ENCODE peak calls at places on chromosomes 16 and 17, in five cellular contexts. One of them, this sample, is unnamed. For H3K36me3, the result is how much of the 10 kb centered on the place peaks cover.

GRCh38 chr17:7308625-7309433 is 1.4 kb downstream of the EIF5A start:
- DNase-seq in heart right ventricle: no peak
- DNase-seq in IMR-90: peak
- DNase-seq in BJ: peak
- DNase-seq in CD8-positive, alpha-beta T cell: peak
- DNase-seq in this sample: peak

GRCh38 chr16:66293932-66294331 is 72.6 kb upstream of the CDH5 start:
- DNase-seq in IMR-90: no peak
- DNase-seq in BJ: no peak
- DNase-seq in heart right ventricle: no peak
- DNase-seq in CD8-positive, alpha-beta T cell: no peak
- DNase-seq in this sample: no peak

GRCh38 chr16:15434425-15435215 is at the start of gene BMERB1:
- DNase-seq in CD8-positive, alpha-beta T cell: peak
- DNase-seq in BJ: no peak
- DNase-seq in heart right ventricle: peak
- DNase-seq in IMR-90: peak
- DNase-seq in this sample: peak

GRCh38 chr16:1773703-1774455 is 945 bp upstream of the MRPS34 start:
- DNase-seq in IMR-90: peak
- DNase-seq in BJ: no peak
- DNase-seq in CD8-positive, alpha-beta T cell: no peak
- DNase-seq in heart right ventricle: no peak
- DNase-seq in this sample: no peak

GRCh38 chr16:84087461-84088151 is 29.1 kb downstream of the MBTPS1 start:
- DNase-seq in CD8-positive, alpha-beta T cell: no peak
- DNase-seq in BJ: no peak
- DNase-seq in IMR-90: no peak
- DNase-seq in heart right ventricle: no peak
- DNase-seq in this sample: no peak

GRCh38 chr16:52407778-52408177 is 139.2 kb downstream of the TOX3 start:
- DNase-seq in BJ: no peak
- DNase-seq in IMR-90: no peak
- DNase-seq in CD8-positive, alpha-beta T cell: no peak
- DNase-seq in heart right ventricle: no peak
- DNase-seq in this sample: no peak

GRCh38 chr17:75704963-75705875 is 16.0 kb upstream of the ITGB4 start:
- DNase-seq in BJ: no peak
- DNase-seq in heart right ventricle: no peak
- DNase-seq in CD8-positive, alpha-beta T cell: no peak
- DNase-seq in IMR-90: no peak
- DNase-seq in this sample: no peak

GRCh38 chr17:81037783-81038733 is 3.1 kb downstream of the BAIAP2 start:
- DNase-seq in heart right ventricle: no peak
- DNase-seq in IMR-90: no peak
- DNase-seq in CD8-positive, alpha-beta T cell: no peak
- DNase-seq in BJ: no peak
- DNase-seq in this sample: no peak

GRCh38 chr17:77733576-77734296 is 224.8 kb upstream of the TNRC6C start:
- DNase-seq in CD8-positive, alpha-beta T cell: no peak
- DNase-seq in IMR-90: no peak
- DNase-seq in heart right ventricle: no peak
- DNase-seq in BJ: no peak
- DNase-seq in this sample: no peak

GRCh38 chr17:67080804-67081203 is 36.5 kb downstream of the CACNG1 start:
- DNase-seq in heart right ventricle: no peak
- DNase-seq in IMR-90: no peak
- DNase-seq in BJ: no peak
- DNase-seq in CD8-positive, alpha-beta T cell: no peak
- DNase-seq in this sample: no peak

GRCh38 chr17:65627892-65628622 is 66.6 kb upstream of the AXIN2 start:
- DNase-seq in heart right ventricle: no peak
- DNase-seq in BJ: peak
- DNase-seq in CD8-positive, alpha-beta T cell: no peak
- DNase-seq in IMR-90: peak
- DNase-seq in this sample: no peak

GRCh38 chr17:39484178-39484577 is 22.9 kb downstream of the CDK12 start:
- DNase-seq in BJ: no peak
- DNase-seq in IMR-90: no peak
- DNase-seq in heart right ventricle: no peak
- DNase-seq in CD8-positive, alpha-beta T cell: no peak
- DNase-seq in this sample: peak

GRCh38 chr16:86509759-86510464 is 415 bp upstream of the FOXF1 start:
- DNase-seq in CD8-positive, alpha-beta T cell: no peak
- DNase-seq in IMR-90: peak
- DNase-seq in heart right ventricle: peak
- DNase-seq in BJ: no peak
- DNase-seq in this sample: no peak

GRCh38 chr17:76631821-76632565 is 11.6 kb downstream of the ST6GALNAC1 start:
- DNase-seq in CD8-positive, alpha-beta T cell: no peak
- DNase-seq in IMR-90: peak
- DNase-seq in BJ: no peak
- DNase-seq in heart right ventricle: no peak
- DNase-seq in this sample: no peak

GRCh38 chr17:80807882-80808281 is 183.8 kb upstream of the CHMP6 start:
- DNase-seq in BJ: no peak
- DNase-seq in heart right ventricle: no peak
- DNase-seq in CD8-positive, alpha-beta T cell: no peak
- DNase-seq in IMR-90: no peak
- DNase-seq in this sample: no peak

GRCh38 chr16:79188115-79188779 is 412.3 kb downstream of the MAF start:
- DNase-seq in IMR-90: no peak
- DNase-seq in CD8-positive, alpha-beta T cell: no peak
- DNase-seq in heart right ventricle: no peak
- DNase-seq in BJ: no peak
- DNase-seq in this sample: no peak

GRCh38 chr17:16973760-16974540 is 2.0 kb upstream of the TNFRSF13B start:
- DNase-seq in IMR-90: no peak
- DNase-seq in CD8-positive, alpha-beta T cell: no peak
- DNase-seq in heart right ventricle: no peak
- DNase-seq in BJ: no peak
- DNase-seq in this sample: peak

GRCh38 chr16:67268136-67268579 is 11.2 kb upstream of the PLEKHG4 start:
- DNase-seq in IMR-90: peak
- DNase-seq in heart right ventricle: no peak
- DNase-seq in BJ: peak
- DNase-seq in CD8-positive, alpha-beta T cell: no peak
- DNase-seq in this sample: no peak

GRCh38 chr17:8041249-8041928 is 2.5 kb downstream of the ALOX15B start:
- DNase-seq in BJ: peak
- DNase-seq in IMR-90: peak
- DNase-seq in heart right ventricle: no peak
- DNase-seq in CD8-positive, alpha-beta T cell: peak
- DNase-seq in this sample: no peak

GRCh38 chr17:2347805-2348685 is 10.7 kb downstream of the SGSM2 start:
- DNase-seq in CD8-positive, alpha-beta T cell: no peak
- DNase-seq in BJ: peak
- DNase-seq in IMR-90: peak
- DNase-seq in heart right ventricle: no peak
- DNase-seq in this sample: no peak

GRCh38 chr16:2512920-2513404 is 790 bp upstream of the ATP6V0C start:
- DNase-seq in IMR-90: no peak
- DNase-seq in BJ: no peak
- DNase-seq in heart right ventricle: no peak
- DNase-seq in CD8-positive, alpha-beta T cell: peak
- DNase-seq in this sample: peak

DNA sequence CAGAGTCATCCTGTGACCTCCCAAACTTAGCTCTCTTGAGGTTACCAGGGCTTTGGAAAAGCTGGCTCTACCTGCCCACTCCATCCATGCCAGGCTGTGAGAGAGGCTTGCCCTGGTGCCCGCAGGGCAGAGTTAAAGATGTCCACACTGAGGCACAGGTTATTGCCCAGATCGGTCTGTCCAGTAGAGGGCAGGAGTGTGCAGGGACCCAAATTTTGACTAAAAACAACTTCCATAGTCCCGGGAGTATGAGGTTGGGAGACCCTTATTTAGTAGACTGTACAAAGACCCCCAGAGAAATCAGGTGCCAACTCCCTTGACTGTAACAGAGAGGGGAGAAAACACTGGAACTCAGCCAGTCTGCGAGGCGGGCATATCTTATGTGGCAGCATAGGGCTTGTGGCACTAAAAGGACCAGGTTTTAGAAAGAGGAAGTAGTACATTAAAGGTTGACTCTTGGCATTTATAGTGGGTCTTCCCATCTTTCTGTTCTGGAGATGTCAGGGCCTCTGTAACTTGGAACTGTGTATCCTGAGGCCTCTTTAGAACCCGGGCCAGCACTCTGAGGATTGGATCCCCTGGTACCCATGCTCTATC is 43.3 kb downstream of the HNF1B start:
- DNase-seq in heart right ventricle: peak
- DNase-seq in CD8-positive, alpha-beta T cell: peak
- DNase-seq in BJ: no peak
- DNase-seq in IMR-90: no peak
- DNase-seq in this sample: no peak
- TF ChIP-seq CTCF in heart right ventricle: peak
- TF ChIP-seq CTCF in CD8-positive, alpha-beta T cell: peak
- TF ChIP-seq CTCF in BJ: peak
- TF ChIP-seq CTCF in IMR-90: peak
- TF ChIP-seq CTCF in this sample: peak

DNA sequence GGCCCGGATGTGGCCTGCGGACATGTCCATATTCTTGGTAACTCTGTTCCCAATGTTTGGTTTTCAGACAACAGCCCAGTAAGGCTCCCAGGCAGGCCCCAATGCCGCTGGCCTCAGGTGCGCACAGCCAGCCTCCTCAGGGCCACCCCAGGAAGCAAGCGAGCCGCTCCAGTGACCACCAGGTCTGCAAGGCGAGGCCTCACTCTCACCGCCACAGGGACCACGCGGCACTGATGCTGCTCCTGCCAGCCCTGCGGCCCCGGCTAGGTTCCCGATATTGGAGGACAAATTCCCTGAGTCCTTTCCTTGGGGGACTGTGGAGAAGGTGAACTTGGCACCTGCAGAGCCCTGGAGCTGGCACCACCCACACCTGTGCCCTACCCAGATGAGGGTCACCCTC is 19.0 kb downstream of the PDIA2 start:
- DNase-seq in IMR-90: no peak
- DNase-seq in heart right ventricle: no peak
- DNase-seq in CD8-positive, alpha-beta T cell: no peak
- DNase-seq in BJ: no peak
- DNase-seq in this sample: no peak
- H3K36me3 ChIP-seq in IMR-90: under half
- H3K36me3 ChIP-seq in heart right ventricle: half or more
- H3K36me3 ChIP-seq in CD8-positive, alpha-beta T cell: under half
- H3K36me3 ChIP-seq in BJ: under half
- H3K36me3 ChIP-seq in this sample: under half

GRCh38 chr17:14046978-14047377 is 22.3 kb upstream of the COX10 start:
- DNase-seq in IMR-90: no peak
- DNase-seq in CD8-positive, alpha-beta T cell: no peak
- DNase-seq in heart right ventricle: no peak
- DNase-seq in BJ: no peak
- DNase-seq in this sample: no peak

GRCh38 chr17:14047591-14047990 is 21.7 kb upstream of the COX10 start:
- DNase-seq in heart right ventricle: no peak
- DNase-seq in IMR-90: no peak
- DNase-seq in BJ: no peak
- DNase-seq in CD8-positive, alpha-beta T cell: no peak
- DNase-seq in this sample: no peak

GRCh38 chr17:14050616-14051015 is 18.7 kb upstream of the COX10 start:
- DNase-seq in heart right ventricle: no peak
- DNase-seq in CD8-positive, alpha-beta T cell: no peak
- DNase-seq in IMR-90: no peak
- DNase-seq in BJ: no peak
- DNase-seq in this sample: no peak

GRCh38 chr17:14044702-14045101 is 24.6 kb upstream of the COX10 start:
- DNase-seq in CD8-positive, alpha-beta T cell: no peak
- DNase-seq in BJ: no peak
- DNase-seq in IMR-90: no peak
- DNase-seq in heart right ventricle: no peak
- DNase-seq in this sample: peak

DNA sequence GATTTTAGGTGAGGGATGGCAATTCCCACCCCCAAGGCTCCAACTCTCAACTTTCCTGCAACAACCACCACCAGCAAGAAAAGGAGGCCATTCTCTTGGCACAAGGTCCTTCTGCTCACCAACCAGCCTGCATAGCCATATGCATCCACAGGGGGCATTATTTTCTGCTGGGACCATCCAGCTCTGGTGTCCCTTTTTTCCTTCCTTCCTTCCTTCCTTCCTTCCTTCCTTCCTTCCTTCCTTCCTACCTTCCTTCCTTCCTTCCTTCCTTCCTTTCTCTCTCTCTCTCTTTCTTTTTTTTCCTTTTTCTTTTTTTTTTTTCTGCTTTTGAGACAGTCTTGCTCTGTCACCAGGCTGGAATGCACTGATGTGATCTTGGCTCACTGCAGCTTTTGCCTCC is 21.1 kb upstream of the COX10 start:
- DNase-seq in IMR-90: no peak
- DNase-seq in heart right ventricle: no peak
- DNase-seq in CD8-positive, alpha-beta T cell: no peak
- DNase-seq in BJ: no peak
- DNase-seq in this sample: no peak
- TF ChIP-seq CTCF in IMR-90: peak
- TF ChIP-seq CTCF in heart right ventricle: no peak
- TF ChIP-seq CTCF in CD8-positive, alpha-beta T cell: no peak
- TF ChIP-seq CTCF in BJ: peak
- TF ChIP-seq CTCF in this sample: peak

DNA sequence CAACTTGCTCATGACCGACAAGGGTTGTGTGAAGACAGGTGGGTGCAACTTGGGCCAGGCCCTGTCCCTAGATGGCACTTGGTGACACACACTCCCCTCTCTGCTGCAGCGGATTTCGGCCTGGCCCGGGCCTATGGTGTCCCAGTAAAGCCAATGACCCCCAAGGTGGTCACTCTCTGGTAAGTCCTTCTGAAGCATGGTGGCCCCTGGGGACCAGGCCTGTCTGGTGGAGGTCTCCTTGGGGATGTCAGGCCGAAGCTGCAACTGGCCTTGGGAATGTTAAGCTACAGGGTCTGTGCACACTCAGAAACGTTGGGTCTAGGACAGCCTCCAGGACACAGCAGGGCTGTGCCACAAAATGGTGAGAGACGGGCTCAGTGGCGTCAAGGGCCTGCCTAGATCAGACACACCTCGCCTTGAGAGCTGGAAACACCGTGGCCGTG is 6.8 kb downstream of the CDK10 start:
- DNase-seq in BJ: no peak
- DNase-seq in heart right ventricle: no peak
- DNase-seq in CD8-positive, alpha-beta T cell: no peak
- DNase-seq in IMR-90: no peak
- DNase-seq in this sample: no peak
- H3K36me3 ChIP-seq in BJ: under half
- H3K36me3 ChIP-seq in heart right ventricle: half or more
- H3K36me3 ChIP-seq in CD8-positive, alpha-beta T cell: under half
- H3K36me3 ChIP-seq in IMR-90: half or more
- H3K36me3 ChIP-seq in this sample: under half

This sample was measured in GM06990.